ENCODE peak calls at places on chromosome 4, in eight cellular contexts. N is NCI-H1436; K is astrocyte of the spinal cord; G is GM04504; U is posterior cingulate gyrus; D is stromal cell of bone marrow; H is stimulated activated CD4-positive, alpha-beta T cell treated with anti-CD3 and anti-CD28 coated beads, TNF-alpha, amount 100 ng/mL, for 48 hours; F is GM18507. T is an unnamed sample.

GRCh38 chr4:175435437-175435836 is 376.6 kb downstream of the GPM6A start:
- DNase-seq in N (peak), K (no peak), G (no peak), U (no peak), D (no peak), H (no peak), F (no peak), T (no peak)

GRCh38 chr4:75637176-75637575 is 6.8 kb upstream of the CDKL2 start:
- DNase-seq in N (no peak), K (peak), G (peak), U (no peak), D (no peak), H (no peak), F (no peak), T (no peak)

GRCh38 chr4:60002603-60003325 is 1197.4 kb upstream of the ADGRL3 start:
- DNase-seq in N (no peak), K (no peak), G (no peak), U (no peak), D (no peak), H (no peak), F (no peak), T (no peak)

GRCh38 chr4:62618042-62618441 is 1417.9 kb downstream of the ADGRL3 start:
- DNase-seq in N (no peak), K (no peak), G (no peak), U (no peak), D (no peak), H (no peak), F (no peak), T (no peak)

GRCh38 chr4:152072001-152072485 is 311.2 kb upstream of the GATB start:
- DNase-seq in N (no peak), K (peak), G (no peak), U (no peak), D (no peak), H (no peak), F (no peak), T (no peak)

GRCh38 chr4:139278956-139279722 is 886 bp downstream of the MGARP start:
- DNase-seq in N (no peak), K (peak), G (no peak), U (no peak), D (no peak), H (no peak), F (no peak), T (peak)

GRCh38 chr4:5747746-5748365 is 36.9 kb downstream of the EVC start:
- DNase-seq in N (no peak), K (peak), G (peak), U (no peak), D (peak), H (no peak), F (no peak), T (no peak)

GRCh38 chr4:4386736-4387392 is at the start of gene NSG1:
- DNase-seq in N (no peak), K (peak), G (no peak), U (peak), D (no peak), H (peak), F (no peak), T (peak)

GRCh38 chr4:140071043-140071442 is 82.9 kb downstream of the MAML3 start:
- DNase-seq in N (no peak), K (no peak), G (no peak), U (no peak), D (no peak), H (no peak), F (no peak), T (no peak)

GRCh38 chr4:39235021-39235420 is 52.7 kb downstream of the WDR19 start:
- DNase-seq in N (no peak), K (no peak), G (no peak), U (no peak), D (no peak), H (no peak), F (no peak), T (no peak)

GRCh38 chr4:6523251-6523650 is 50.8 kb upstream of the PPP2R2C start:
- DNase-seq in N (no peak), K (no peak), G (no peak), U (peak), D (no peak), H (no peak), F (no peak), T (no peak)

GRCh38 chr4:12636191-12636590 is 847.9 kb downstream of the RAB28 start:
- DNase-seq in N (no peak), K (no peak), G (no peak), U (no peak), D (no peak), H (no peak), F (no peak), T (no peak)

GRCh38 chr4:6183740-6184139 is 16.6 kb downstream of the JAKMIP1 start:
- DNase-seq in N (no peak), K (no peak), G (no peak), U (no peak), D (no peak), H (no peak), F (no peak), T (no peak)

GRCh38 chr4:73721901-73722300 is 18.5 kb upstream of the CXCL8 start:
- DNase-seq in N (no peak), K (no peak), G (no peak), U (no peak), D (peak), H (no peak), F (no peak), T (no peak)

T was measured in ecto neural progenitor cell.